ENCODE peak calls at places on chromosomes 1 and 21, in ten cellular contexts. One of them, this sample, is unnamed.
A peak's percentile ranks its signal among the peaks of the same experiment; 100 is the strongest.

GRCh38 chr1:162554258-162554657 is 7.3 kb upstream of the UAP1 start:
- DNase-seq in T-helper 1 cell: no peak
- DNase-seq in left ventricle myocardium inferior: no peak
- DNase-seq in lung microvascular endothelial cell: no peak
- DNase-seq in activated T-cell treated with anti-CD3 and anti-CD28 coated beads, Interleukin-2, amount 50 U/mL, for 4 hours: no peak
- DNase-seq in colonic mucosa: no peak
- DNase-seq in transverse colon: no peak
- DNase-seq in GOT3: no peak
- DNase-seq in AG10803: peak; percentile 61
- DNase-seq in mucosa of gallbladder: no peak
- DNase-seq in this sample: peak; percentile 43

GRCh38 chr21:26553921-26554320 is 19.2 kb downstream of the CYYR1 start:
- DNase-seq in left ventricle myocardium inferior: no peak
- DNase-seq in GOT3: no peak
- DNase-seq in activated T-cell treated with anti-CD3 and anti-CD28 coated beads, Interleukin-2, amount 50 U/mL, for 4 hours: no peak
- DNase-seq in lung microvascular endothelial cell: no peak
- DNase-seq in mucosa of gallbladder: no peak
- DNase-seq in AG10803: no peak
- DNase-seq in transverse colon: no peak
- DNase-seq in T-helper 1 cell: no peak
- DNase-seq in colonic mucosa: no peak
- DNase-seq in this sample: no peak

GRCh38 chr1:44713321-44713781 is 17.6 kb downstream of the RNU5D-1 start:
- DNase-seq in transverse colon: no peak
- DNase-seq in T-helper 1 cell: no peak
- DNase-seq in left ventricle myocardium inferior: no peak
- DNase-seq in AG10803: no peak
- DNase-seq in mucosa of gallbladder: no peak
- DNase-seq in colonic mucosa: no peak
- DNase-seq in lung microvascular endothelial cell: no peak
- DNase-seq in GOT3: no peak
- DNase-seq in activated T-cell treated with anti-CD3 and anti-CD28 coated beads, Interleukin-2, amount 50 U/mL, for 4 hours: no peak
- DNase-seq in this sample: no peak

GRCh38 chr1:87435484-87435883 is 106.8 kb downstream of the LMO4 start:
- DNase-seq in mucosa of gallbladder: peak; percentile 44
- DNase-seq in GOT3: no peak
- DNase-seq in T-helper 1 cell: no peak
- DNase-seq in colonic mucosa: no peak
- DNase-seq in activated T-cell treated with anti-CD3 and anti-CD28 coated beads, Interleukin-2, amount 50 U/mL, for 4 hours: no peak
- DNase-seq in lung microvascular endothelial cell: no peak
- DNase-seq in transverse colon: no peak
- DNase-seq in left ventricle myocardium inferior: no peak
- DNase-seq in AG10803: no peak
- DNase-seq in this sample: no peak

GRCh38 chr1:66296901-66297300 is 237.1 kb upstream of the SGIP1 start:
- DNase-seq in mucosa of gallbladder: no peak
- DNase-seq in lung microvascular endothelial cell: no peak
- DNase-seq in GOT3: no peak
- DNase-seq in colonic mucosa: no peak
- DNase-seq in T-helper 1 cell: no peak
- DNase-seq in activated T-cell treated with anti-CD3 and anti-CD28 coated beads, Interleukin-2, amount 50 U/mL, for 4 hours: no peak
- DNase-seq in AG10803: no peak
- DNase-seq in transverse colon: no peak
- DNase-seq in left ventricle myocardium inferior: no peak
- DNase-seq in this sample: no peak

GRCh38 chr1:84390231-84390630 is 8.1 kb upstream of the DNASE2B start:
- DNase-seq in GOT3: no peak
- DNase-seq in lung microvascular endothelial cell: no peak
- DNase-seq in left ventricle myocardium inferior: no peak
- DNase-seq in colonic mucosa: no peak
- DNase-seq in T-helper 1 cell: no peak
- DNase-seq in transverse colon: no peak
- DNase-seq in AG10803: no peak
- DNase-seq in mucosa of gallbladder: no peak
- DNase-seq in activated T-cell treated with anti-CD3 and anti-CD28 coated beads, Interleukin-2, amount 50 U/mL, for 4 hours: no peak
- DNase-seq in this sample: no peak

GRCh38 chr1:26686795-26687194 is 9.0 kb upstream of the ARID1A start:
- DNase-seq in lung microvascular endothelial cell: no peak
- DNase-seq in T-helper 1 cell: no peak
- DNase-seq in left ventricle myocardium inferior: no peak
- DNase-seq in colonic mucosa: no peak
- DNase-seq in transverse colon: no peak
- DNase-seq in activated T-cell treated with anti-CD3 and anti-CD28 coated beads, Interleukin-2, amount 50 U/mL, for 4 hours: no peak
- DNase-seq in mucosa of gallbladder: no peak
- DNase-seq in GOT3: no peak
- DNase-seq in AG10803: no peak
- DNase-seq in this sample: no peak

GRCh38 chr1:90313756-90314155 is 318.8 kb downstream of the ZNF326 start:
- DNase-seq in left ventricle myocardium inferior: no peak
- DNase-seq in GOT3: no peak
- DNase-seq in lung microvascular endothelial cell: no peak
- DNase-seq in transverse colon: no peak
- DNase-seq in T-helper 1 cell: no peak
- DNase-seq in AG10803: no peak
- DNase-seq in colonic mucosa: no peak
- DNase-seq in activated T-cell treated with anti-CD3 and anti-CD28 coated beads, Interleukin-2, amount 50 U/mL, for 4 hours: no peak
- DNase-seq in mucosa of gallbladder: peak; percentile 16
- DNase-seq in this sample: no peak

GRCh38 chr1:181318022-181318857 is 165.1 kb upstream of the CACNA1E start:
- DNase-seq in activated T-cell treated with anti-CD3 and anti-CD28 coated beads, Interleukin-2, amount 50 U/mL, for 4 hours: no peak
- DNase-seq in AG10803: no peak
- DNase-seq in lung microvascular endothelial cell: no peak
- DNase-seq in colonic mucosa: no peak
- DNase-seq in transverse colon: no peak
- DNase-seq in left ventricle myocardium inferior: no peak
- DNase-seq in mucosa of gallbladder: no peak
- DNase-seq in T-helper 1 cell: no peak
- DNase-seq in GOT3: no peak
- DNase-seq in this sample: no peak

GRCh38 chr1:6794164-6794563 is 8.9 kb downstream of the CAMTA1 start:
- DNase-seq in mucosa of gallbladder: no peak
- DNase-seq in T-helper 1 cell: no peak
- DNase-seq in transverse colon: no peak
- DNase-seq in left ventricle myocardium inferior: no peak
- DNase-seq in colonic mucosa: no peak
- DNase-seq in lung microvascular endothelial cell: peak; percentile 76
- DNase-seq in activated T-cell treated with anti-CD3 and anti-CD28 coated beads, Interleukin-2, amount 50 U/mL, for 4 hours: no peak
- DNase-seq in AG10803: peak; percentile 70
- DNase-seq in GOT3: no peak
- DNase-seq in this sample: peak; percentile 54

GRCh38 chr1:70234733-70235132 is 13.6 kb downstream of the SRSF11 start:
- DNase-seq in colonic mucosa: no peak
- DNase-seq in transverse colon: no peak
- DNase-seq in mucosa of gallbladder: no peak
- DNase-seq in left ventricle myocardium inferior: no peak
- DNase-seq in AG10803: no peak
- DNase-seq in GOT3: no peak
- DNase-seq in T-helper 1 cell: no peak
- DNase-seq in lung microvascular endothelial cell: no peak
- DNase-seq in activated T-cell treated with anti-CD3 and anti-CD28 coated beads, Interleukin-2, amount 50 U/mL, for 4 hours: no peak
- DNase-seq in this sample: no peak